ENCODE peak calls at places on chromosomes 4 and X, in eight cellular contexts. U is A549, E is IMR-90, D is suprapubic skin, K is upper lobe of right lung, R is heart left ventricle, A is testis, X is lower lobe of right lung. P is an unnamed sample.

GRCh38 chr4:84706286-84706685 is 123.4 kb downstream of the CDS1 start:
- DNase-seq in U (no peak), E (no peak), D (no peak), K (no peak), R (no peak), A (no peak), X (no peak), P (no peak)

GRCh38 chr4:107155366-107155765 is 119.3 kb upstream of the DKK2 start:
- DNase-seq in U (no peak), E (no peak), D (no peak), K (no peak), R (no peak), A (no peak), X (no peak), P (no peak)

GRCh38 chr4:81472249-81473085 is 760 bp upstream of the RASGEF1B start:
- DNase-seq in U (peak; percentile 14), E (no peak), D (no peak), K (no peak), R (peak; percentile 35), A (peak; percentile 57), X (peak; percentile 54), P (peak; percentile 39)

GRCh38 chr4:4761128-4761991 is 98.1 kb upstream of the MSX1 start:
- DNase-seq in U (no peak), E (no peak), D (no peak), K (peak; percentile 47), R (no peak), A (no peak), X (no peak), P (no peak)

GRCh38 chr4:156954598-156954997 is 17.0 kb downstream of the PDGFC start:
- DNase-seq in U (no peak), E (peak; percentile 33), D (no peak), K (no peak), R (no peak), A (no peak), X (no peak), P (no peak)

GRCh38 chrX:130009658-130010223 is 27.3 kb downstream of the BCORL1 start:
- DNase-seq in U (no peak), E (no peak), D (no peak), K (no peak), R (no peak), A (no peak), X (no peak), P (no peak)

GRCh38 chr4:40681600-40682297 is 52.1 kb upstream of the RBM47 start:
- DNase-seq in U (no peak), E (no peak), D (no peak), K (no peak), R (no peak), A (no peak), X (no peak), P (no peak)

GRCh38 chr4:138816883-138817282 is 198.7 kb upstream of the NOCT start:
- DNase-seq in U (no peak), E (no peak), D (no peak), K (no peak), R (no peak), A (no peak), X (no peak), P (no peak)

GRCh38 chr4:166435449-166435848 is 562.4 kb downstream of the TLL1 start:
- DNase-seq in U (no peak), E (peak; percentile 12), D (no peak), K (no peak), R (no peak), A (no peak), X (no peak), P (no peak)

GRCh38 chr4:150096625-150097024 is 18.4 kb downstream of the DCLK2 start:
- DNase-seq in U (no peak), E (no peak), D (no peak), K (no peak), R (no peak), A (no peak), X (no peak), P (no peak)

GRCh38 chr4:99300934-99301333 is 10.1 kb upstream of the ADH1A start:
- DNase-seq in U (no peak), E (peak; percentile 97), D (peak; percentile 94), K (peak; percentile 72), R (peak; percentile 82), A (peak; percentile 86), X (peak; percentile 71), P (peak; percentile 73)

GRCh38 chrX:104187931-104188330 is 21.7 kb downstream of the FAM199X start:
- DNase-seq in U (no peak), E (no peak), D (no peak), K (no peak), R (no peak), A (no peak), X (no peak), P (no peak)

GRCh38 chr4:102338405-102338804 is 6.9 kb downstream of the SLC39A8 start:
- DNase-seq in U (no peak), E (no peak), D (no peak), K (no peak), R (no peak), A (no peak), X (no peak), P (no peak)

GRCh38 chr4:47419296-47419695 is 44.2 kb downstream of the COMMD8 start:
- DNase-seq in U (no peak), E (no peak), D (no peak), K (no peak), R (no peak), A (no peak), X (no peak), P (no peak)

GRCh38 chr4:182240161-182241130 is 2.8 kb upstream of the TENM3 start:
- DNase-seq in U (peak; percentile 25), E (peak; percentile 89), D (no peak), K (no peak), R (no peak), A (no peak), X (no peak), P (no peak)

GRCh38 chr4:53695540-53696463 is 104.5 kb upstream of the LNX1 start:
- DNase-seq in U (no peak), E (no peak), D (no peak), K (no peak), R (no peak), A (no peak), X (no peak), P (no peak)
- H3K9me3 ChIP-seq in U (no peaks in the 10 kb centered on the region), E (no peaks in the 10 kb centered on the region), D (no peaks in the 10 kb centered on the region), K (no peaks in the 10 kb centered on the region), R (no peaks in the 10 kb centered on the region), A (no peaks in the 10 kb centered on the region), X (no peaks in the 10 kb centered on the region), P (no peaks in the 10 kb centered on the region)

DNA sequence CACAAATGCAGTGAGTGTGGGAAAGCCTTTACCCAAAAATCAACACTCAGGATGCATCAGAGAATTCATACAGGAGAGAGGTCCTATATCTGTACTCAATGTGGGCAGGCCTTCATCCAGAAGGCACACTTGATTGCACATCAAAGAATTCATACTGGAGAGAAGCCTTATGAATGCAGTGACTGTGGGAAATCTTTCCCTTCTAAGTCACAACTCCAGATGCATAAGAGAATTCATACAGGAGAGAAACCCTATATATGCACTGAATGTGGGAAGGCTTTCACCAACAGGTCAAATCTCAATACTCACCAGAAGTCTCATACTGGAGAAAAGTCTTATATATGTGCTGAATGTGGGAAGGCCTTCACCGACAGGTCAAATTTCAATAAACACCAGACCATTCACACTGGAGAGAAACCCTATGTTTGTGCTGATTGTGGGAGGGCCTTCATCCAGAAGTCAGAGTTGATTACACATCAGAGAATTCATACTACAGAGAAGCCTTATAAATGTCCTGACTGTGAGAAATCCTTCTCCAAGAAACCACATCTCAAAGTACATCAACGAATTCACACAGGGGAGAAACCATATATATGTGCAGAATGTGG is 79.3 kb downstream of the ZNF81 start:
- DNase-seq in U (no peak), E (no peak), D (no peak), K (no peak), R (no peak), A (no peak), X (no peak), P (no peak)
- H3K9me3 ChIP-seq in U (peaks cover 55% of the 10 kb centered on the region), E (peaks cover 26% of the 10 kb centered on the region), D (no peaks in the 10 kb centered on the region), K (peaks cover 5% of the 10 kb centered on the region), R (no peaks in the 10 kb centered on the region), A (no peaks in the 10 kb centered on the region), X (peaks cover 31% of the 10 kb centered on the region), P (no peaks in the 10 kb centered on the region)

GRCh38 chrX:40100141-40100536 is 2.4 kb upstream of the BCOR start:
- DNase-seq in U (no peak), E (no peak), D (no peak), K (peak; percentile 71), R (no peak), A (no peak), X (peak; percentile 60), P (no peak)

GRCh38 chrX:40101430-40101802 is 3.7 kb upstream of the BCOR start:
- DNase-seq in U (no peak), E (no peak), D (no peak), K (no peak), R (no peak), A (no peak), X (no peak), P (no peak)

GRCh38 chrX:40102393-40103381 is 4.9 kb upstream of the BCOR start:
- DNase-seq in U (no peak), E (no peak), D (no peak), K (peak; percentile 64), R (no peak), A (no peak), X (no peak), P (no peak)

GRCh38 chrX:40099046-40099968 is 1.5 kb upstream of the BCOR start:
- DNase-seq in U (peak; percentile 28), E (no peak), D (no peak), K (peak; percentile 72), R (peak; percentile 38), A (peak; percentile 25), X (peak; percentile 57), P (peak; percentile 54)

DNA sequence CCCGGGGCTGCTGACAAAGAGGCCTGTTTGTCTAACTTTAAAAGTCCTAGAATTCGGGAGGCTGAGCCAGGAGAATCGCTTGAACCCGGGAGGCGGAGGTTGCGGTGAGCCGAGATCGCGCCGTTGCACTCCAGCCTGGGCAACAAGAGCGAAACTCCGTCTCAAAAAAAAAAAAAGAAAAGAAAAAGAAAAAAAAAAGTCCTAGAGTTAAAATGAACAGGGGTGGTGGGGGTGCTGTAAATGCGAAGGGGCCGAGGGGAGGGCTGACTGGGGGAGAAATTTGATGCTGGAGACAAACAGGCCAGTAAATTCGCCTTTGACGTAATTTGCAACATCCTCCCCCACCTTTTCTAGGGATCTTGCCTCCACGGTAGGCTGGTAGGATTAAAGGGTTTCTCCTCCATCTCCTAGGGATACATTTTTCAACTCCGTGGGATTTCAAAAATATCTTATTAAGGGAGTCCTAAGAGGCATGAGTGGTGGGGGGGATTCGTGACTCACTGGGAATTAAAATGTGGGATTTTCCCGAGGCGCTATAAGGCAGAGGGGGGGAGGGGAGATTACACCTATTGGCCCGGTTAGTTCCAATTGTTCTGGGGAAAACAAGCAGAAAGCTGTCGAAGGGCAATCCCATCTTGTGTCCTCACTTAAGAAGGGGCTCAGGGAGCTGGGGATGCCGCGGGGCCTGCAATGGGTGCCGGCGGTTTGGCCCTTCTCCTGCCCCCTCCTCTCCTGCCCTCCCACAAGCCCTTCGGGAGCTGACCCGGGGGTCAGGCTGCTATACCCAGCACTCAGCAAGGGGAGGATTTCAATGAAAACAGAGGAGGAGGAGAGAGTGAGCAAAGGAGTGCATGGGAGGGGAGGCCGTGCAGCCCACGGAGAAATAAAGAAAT is 3.0 kb upstream of the BCOR start:
- DNase-seq in U (no peak), E (no peak), D (no peak), K (no peak), R (no peak), A (no peak), X (no peak), P (no peak)
- H3K9me3 ChIP-seq in U (no peaks in the 10 kb centered on the region), E (no peaks in the 10 kb centered on the region), D (no peaks in the 10 kb centered on the region), K (no peaks in the 10 kb centered on the region), R (no peaks in the 10 kb centered on the region), A (no peaks in the 10 kb centered on the region), X (no peaks in the 10 kb centered on the region), P (no peaks in the 10 kb centered on the region)

GRCh38 chr4:14607578-14607977 is 394.7 kb upstream of the CPEB2 start:
- DNase-seq in U (no peak), E (no peak), D (no peak), K (no peak), R (no peak), A (no peak), X (no peak), P (no peak)
- H3K9me3 ChIP-seq in U (no peaks in the 10 kb centered on the region), E (peaks cover 1% of the 10 kb centered on the region), D (no peaks in the 10 kb centered on the region), K (no peaks in the 10 kb centered on the region), R (no peaks in the 10 kb centered on the region), A (no peaks in the 10 kb centered on the region), X (no peaks in the 10 kb centered on the region), P (no peaks in the 10 kb centered on the region)